ENCODE peak calls at places on chromosomes 11 and 22, in four cellular contexts. One of them, this sample, is unnamed.

GRCh38 chr22:45584621-45585436 is 82.1 kb downstream of the FBLN1 start:
- DNase-seq in BE2C: no peak
- DNase-seq in LoVo: no peak
- DNase-seq in head of caudate nucleus: no peak
- DNase-seq in this sample: no peak

GRCh38 chr11:119888119-119888518 is 159.1 kb upstream of the NECTIN1 start:
- DNase-seq in LoVo: peak; percentile 18
- DNase-seq in head of caudate nucleus: no peak
- DNase-seq in BE2C: no peak
- DNase-seq in this sample: no peak

GRCh38 chr11:1121343-1122331 is 36.1 kb upstream of the MUC5AC start:
- DNase-seq in LoVo: no peak
- DNase-seq in BE2C: no peak
- DNase-seq in head of caudate nucleus: no peak
- DNase-seq in this sample: no peak

GRCh38 chr11:122817121-122817520 is 21.2 kb upstream of the CRTAM start:
- DNase-seq in LoVo: peak; percentile 79
- DNase-seq in head of caudate nucleus: no peak
- DNase-seq in BE2C: no peak
- DNase-seq in this sample: no peak

GRCh38 chr11:47233989-47234668 is 14.5 kb downstream of the ACP2 start:
- DNase-seq in LoVo: no peak
- DNase-seq in head of caudate nucleus: peak; percentile 33
- DNase-seq in BE2C: peak; percentile 29
- DNase-seq in this sample: no peak

GRCh38 chr22:19728836-19729235 is 5.5 kb downstream of the GP1BB start:
- DNase-seq in head of caudate nucleus: no peak
- DNase-seq in LoVo: no peak
- DNase-seq in BE2C: no peak
- DNase-seq in this sample: no peak

GRCh38 chr11:26134481-26135355 is 197.2 kb upstream of the ANO3 start:
- DNase-seq in LoVo: no peak
- DNase-seq in BE2C: peak; percentile 4
- DNase-seq in head of caudate nucleus: peak; percentile 27
- DNase-seq in this sample: peak; percentile 62

GRCh38 chr11:131796541-131796940 is 426.1 kb downstream of the NTM start:
- DNase-seq in BE2C: no peak
- DNase-seq in head of caudate nucleus: peak; percentile 78
- DNase-seq in LoVo: no peak
- DNase-seq in this sample: no peak

GRCh38 chr11:83836883-83837654 is 550.9 kb upstream of the CCDC90B start:
- DNase-seq in LoVo: peak; percentile 37
- DNase-seq in BE2C: peak; percentile 63
- DNase-seq in head of caudate nucleus: peak; percentile 78
- DNase-seq in this sample: peak; percentile 81

GRCh38 chr11:629237-629583 is 2.2 kb upstream of the SCT start:
- DNase-seq in LoVo: no peak
- DNase-seq in BE2C: no peak
- DNase-seq in head of caudate nucleus: no peak
- DNase-seq in this sample: no peak

GRCh38 chr11:46345131-46345597 is 2.1 kb upstream of the DGKZ start:
- DNase-seq in head of caudate nucleus: peak; percentile 47
- DNase-seq in LoVo: no peak
- DNase-seq in BE2C: no peak
- DNase-seq in this sample: no peak

GRCh38 chr22:44363980-44364749 is 51.4 kb upstream of the SHISAL1 start:
- DNase-seq in LoVo: no peak
- DNase-seq in BE2C: peak; percentile 63
- DNase-seq in head of caudate nucleus: no peak
- DNase-seq in this sample: no peak

GRCh38 chr22:19806213-19807160 is 45.9 kb downstream of the TBX1 start:
- DNase-seq in head of caudate nucleus: peak; percentile 49
- DNase-seq in LoVo: peak; percentile 85
- DNase-seq in BE2C: peak; percentile 48
- DNase-seq in this sample: no peak

GRCh38 chr22:17370036-17370765 is 941 bp downstream of the CECR2 start:
- DNase-seq in BE2C: peak; percentile 21
- DNase-seq in LoVo: no peak
- DNase-seq in head of caudate nucleus: peak; percentile 49
- DNase-seq in this sample: peak; percentile 11

GRCh38 chr11:10876168-10876567 is 18.3 kb upstream of the ZBED5 start:
- DNase-seq in head of caudate nucleus: no peak
- DNase-seq in BE2C: no peak
- DNase-seq in LoVo: no peak
- DNase-seq in this sample: no peak

GRCh38 chr11:118334746-118335145 is 7.8 kb downstream of the CD3D start:
- DNase-seq in head of caudate nucleus: no peak
- DNase-seq in BE2C: no peak
- DNase-seq in LoVo: no peak
- DNase-seq in this sample: no peak

GRCh38 chr11:112044961-112045360 is 19.8 kb downstream of the DLAT start:
- DNase-seq in LoVo: no peak
- DNase-seq in head of caudate nucleus: no peak
- DNase-seq in BE2C: no peak
- DNase-seq in this sample: no peak

GRCh38 chr11:132030896-132031295 is 660.5 kb downstream of the NTM start:
- DNase-seq in head of caudate nucleus: no peak
- DNase-seq in LoVo: no peak
- DNase-seq in BE2C: no peak
- DNase-seq in this sample: no peak

GRCh38 chr11:2884424-2884815 is 1.2 kb downstream of the CDKN1C start:
- DNase-seq in LoVo: peak; percentile 7
- DNase-seq in BE2C: no peak
- DNase-seq in head of caudate nucleus: peak; percentile 72
- DNase-seq in this sample: no peak

GRCh38 chr22:32539631-32540449 is 65.2 kb downstream of the FBXO7 start:
- DNase-seq in BE2C: no peak
- DNase-seq in head of caudate nucleus: no peak
- DNase-seq in LoVo: no peak
- DNase-seq in this sample: no peak

GRCh38 chr22:38223289-38223960 is 21.6 kb downstream of the MAFF start:
- DNase-seq in head of caudate nucleus: no peak
- DNase-seq in BE2C: no peak
- DNase-seq in LoVo: no peak
- DNase-seq in this sample: peak; percentile 54

GRCh38 chr11:75022289-75022688 is 33.6 kb downstream of the NEU3 start:
- DNase-seq in BE2C: no peak
- DNase-seq in head of caudate nucleus: no peak
- DNase-seq in LoVo: no peak
- DNase-seq in this sample: no peak

GRCh38 chr11:67523556-67524479 is 572 bp upstream of the CABP2 start:
- DNase-seq in LoVo: no peak
- DNase-seq in BE2C: no peak
- DNase-seq in head of caudate nucleus: no peak
- DNase-seq in this sample: no peak

GRCh38 chr22:19178065-19178658 is 374 bp downstream of the SLC25A1 start:
- DNase-seq in LoVo: no peak
- DNase-seq in head of caudate nucleus: peak; percentile 56
- DNase-seq in BE2C: peak; percentile 60
- DNase-seq in this sample: no peak

GRCh38 chr11:62727833-62728721 is at the start of gene TTC9C:
- DNase-seq in LoVo: peak; percentile 95
- DNase-seq in head of caudate nucleus: peak; percentile 91
- DNase-seq in BE2C: peak; percentile 81
- DNase-seq in this sample: peak; percentile 94

GRCh38 chr11:79417069-79417920 is 23.5 kb downstream of the TENM4 start:
- DNase-seq in head of caudate nucleus: no peak
- DNase-seq in BE2C: no peak
- DNase-seq in LoVo: no peak
- DNase-seq in this sample: no peak

GRCh38 chr22:19723990-19724827 is 870 bp downstream of the GP1BB start:
- DNase-seq in head of caudate nucleus: no peak
- DNase-seq in LoVo: no peak
- DNase-seq in BE2C: no peak
- DNase-seq in this sample: no peak

GRCh38 chr22:46946383-46946965 is 184.0 kb downstream of the TBC1D22A start:
- DNase-seq in head of caudate nucleus: no peak
- DNase-seq in BE2C: no peak
- DNase-seq in LoVo: no peak
- DNase-seq in this sample: no peak

GRCh38 chr11:47087801-47088200 is 88.9 kb downstream of the ARFGAP2 start:
- DNase-seq in BE2C: no peak
- DNase-seq in LoVo: no peak
- DNase-seq in head of caudate nucleus: no peak
- DNase-seq in this sample: no peak

GRCh38 chr22:28710112-28710888 is 30.7 kb upstream of the TTC28 start:
- DNase-seq in LoVo: no peak
- DNase-seq in head of caudate nucleus: no peak
- DNase-seq in BE2C: no peak
- DNase-seq in this sample: no peak

GRCh38 chr22:19775496-19776325 is 15.1 kb downstream of the TBX1 start:
- DNase-seq in LoVo: no peak
- DNase-seq in head of caudate nucleus: no peak
- DNase-seq in BE2C: peak; percentile 7
- DNase-seq in this sample: no peak

GRCh38 chr11:104581246-104581980 is 316.8 kb downstream of the CASP12 start:
- DNase-seq in BE2C: no peak
- DNase-seq in head of caudate nucleus: no peak
- DNase-seq in LoVo: no peak
- DNase-seq in this sample: no peak

GRCh38 chr11:31816467-31817053 is 5.4 kb upstream of the PAX6 start:
- DNase-seq in LoVo: no peak
- DNase-seq in head of caudate nucleus: no peak
- DNase-seq in BE2C: no peak
- DNase-seq in this sample: no peak

GRCh38 chr22:17924735-17925727 is 99.3 kb downstream of the MICAL3 start:
- DNase-seq in BE2C: no peak
- DNase-seq in head of caudate nucleus: peak; percentile 21
- DNase-seq in LoVo: peak; percentile 6
- DNase-seq in this sample: no peak